ENCODE peak calls at places on chromosomes 11 and 22, in seven cellular contexts. V is left ventricle myocardium inferior; T is WTC11; B is esophagus muscularis mucosa; Y is CD8-positive, alpha-beta T cell; A is mammary epithelial cell; Q is bronchial epithelial cell. I is an unnamed sample.

GRCh38 chr11:70618471-70619101 is 220.3 kb downstream of the CTTN start:
- DNase-seq in A (no peak), V (no peak), B (no peak), Y (no peak), Q (no peak), T (no peak), I (no peak)

GRCh38 chr22:45226681-45227186 is 14.0 kb downstream of the KIAA0930 start:
- DNase-seq in Y (no peak), B (no peak), T (no peak), Q (peak; percentile 54), V (no peak), A (peak; percentile 64), I (no peak)

GRCh38 chr11:100791873-100792272 is 104.8 kb downstream of the ARHGAP42 start:
- DNase-seq in Y (no peak), A (peak; percentile 69), B (no peak), Q (peak; percentile 71), V (no peak), T (no peak), I (no peak)

GRCh38 chr11:35419713-35420333 is 465 bp upstream of the SLC1A2 start:
- DNase-seq in B (no peak), Y (no peak), V (peak; percentile 18), T (peak; percentile 15), Q (no peak), A (no peak), I (no peak)

GRCh38 chr11:10493041-10493663 is 38.1 kb downstream of the AMPD3 start:
- DNase-seq in Q (no peak), A (no peak), Y (no peak), B (peak; percentile 90), T (no peak), V (no peak), I (no peak)

GRCh38 chr22:41910599-41911291 is 4.1 kb downstream of the SHISA8 start:
- DNase-seq in T (no peak), B (no peak), A (no peak), V (peak; percentile 56), Q (no peak), Y (peak; percentile 28), I (no peak)

GRCh38 chr11:83819936-83820549 is 533.9 kb upstream of the CCDC90B start:
- DNase-seq in Q (peak; percentile 69), Y (no peak), A (peak; percentile 48), V (no peak), T (no peak), B (no peak), I (no peak)

GRCh38 chr11:637593-638507 is 781 bp downstream of the DRD4 start:
- DNase-seq in Y (no peak), T (no peak), A (no peak), B (no peak), V (no peak), Q (no peak), I (no peak)

GRCh38 chr11:39724404-39724803 is 1735.0 kb downstream of the LRRC4C start:
- DNase-seq in B (no peak), Y (no peak), T (no peak), V (no peak), A (no peak), Q (no peak), I (no peak)

GRCh38 chr11:44563716-44564115 is 1.7 kb upstream of the CD82 start:
- DNase-seq in V (no peak), T (no peak), B (no peak), Q (no peak), A (no peak), Y (no peak), I (no peak)

GRCh38 chr22:43858156-43858895 is 4.0 kb downstream of the SULT4A1 start:
- DNase-seq in T (no peak), A (no peak), V (no peak), Q (no peak), Y (no peak), B (no peak), I (no peak)

GRCh38 chr11:100918551-100919500 is 210.8 kb downstream of the PGR start:
- DNase-seq in Q (peak; percentile 45), Y (no peak), T (no peak), B (no peak), V (no peak), A (no peak), I (no peak)

GRCh38 chr11:61967177-61967923 is at the start of gene FTH1:
- DNase-seq in A (peak; percentile 90), V (peak; percentile 93), Q (peak; percentile 56), B (peak; percentile 97), T (peak; percentile 85), Y (peak; percentile 87), I (peak; percentile 57)

GRCh38 chr11:78080084-78080817 is 589 bp upstream of the NDUFC2 start:
- DNase-seq in B (no peak), A (no peak), Y (no peak), V (no peak), T (no peak), Q (peak; percentile 12), I (no peak)
- TF ChIP-seq CTCF in B (no peak), A (no peak), Y (no peak), V (no peak), T (no peak), Q (no peak), I (no peak)

DNA sequence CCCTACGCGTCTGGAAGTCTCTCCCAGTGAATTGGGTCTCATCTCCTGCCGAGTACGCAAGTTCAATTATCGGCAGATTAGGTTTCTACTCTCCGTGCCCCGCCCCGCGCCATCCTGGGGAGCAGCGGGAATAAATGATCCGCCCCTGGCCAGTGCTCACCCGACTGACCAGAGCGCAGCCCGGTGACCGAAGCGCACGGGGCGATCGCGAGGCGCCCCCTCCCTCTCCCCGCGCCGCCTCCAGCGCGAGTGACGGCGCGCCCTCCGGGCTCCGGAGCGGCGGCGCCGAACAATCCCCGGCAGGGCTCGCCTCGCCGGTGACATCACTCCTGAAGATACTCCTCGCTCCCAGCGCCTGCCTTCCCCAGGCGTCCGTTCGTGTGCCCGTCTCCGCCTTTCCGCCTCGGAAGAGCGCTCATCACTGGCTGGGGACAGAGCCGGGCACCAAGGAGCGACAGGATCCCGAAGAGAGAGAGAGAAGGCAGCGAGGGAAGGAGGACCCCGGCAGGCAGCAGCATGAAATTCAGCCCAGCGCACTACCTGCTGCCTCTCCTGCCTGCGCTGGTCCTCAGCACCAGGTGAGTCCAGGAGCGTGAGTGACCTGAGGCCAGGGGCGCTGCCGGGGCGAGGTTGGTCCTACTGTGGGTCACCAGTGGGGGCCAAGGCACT is at the start of gene LUZP2:
- DNase-seq in A (peak; percentile 28), B (no peak), Y (no peak), V (no peak), Q (peak; percentile 28), T (peak; percentile 65), I (no peak)
- TF ChIP-seq CTCF in A (no peak), B (no peak), Y (no peak), V (no peak), Q (no peak), T (no peak), I (no peak)

GRCh38 chr11:119673389-119674336 is 55.3 kb downstream of the NECTIN1 start:
- DNase-seq in V (no peak), B (no peak), Y (peak; percentile 14), T (no peak), A (no peak), Q (no peak), I (peak; percentile 65)
- TF ChIP-seq CTCF in V (no peak), B (no peak), Y (no peak), T (no peak), A (no peak), Q (peak; percentile 26), I (peak; percentile 54)

GRCh38 chr22:50606126-50606525 is 5.5 kb downstream of the MAPK8IP2 start:
- DNase-seq in V (no peak), A (no peak), Y (no peak), B (no peak), Q (no peak), T (no peak), I (no peak)
- TF ChIP-seq CTCF in V (no peak), A (no peak), Y (no peak), B (no peak), Q (peak; percentile 12), T (no peak), I (peak; percentile 18)